ENCODE peak calls at places on chromosomes 12 and 14, in nine cellular contexts. J is upper lobe of right lung, O is astrocyte of the hippocampus, R is GM04504, U is body of pancreas, D is lung, Z is DMS153, G is H7, L is HS-27A. S is an unnamed sample.

GRCh38 chr12:52018448-52019122 is 11.8 kb downstream of the TAMALIN start:
- DNase-seq in J (no peak), D (no peak), L (no peak), Z (peak), R (no peak), U (no peak), G (no peak), O (no peak), S (no peak)

GRCh38 chr12:25276199-25276937 is 25.6 kb upstream of the KRAS start:
- DNase-seq in Z (peak), D (peak), O (peak), R (peak), U (peak), G (no peak), L (peak), J (no peak), S (peak)

GRCh38 chr14:28101992-28102391 is 664.6 kb upstream of the FOXG1 start:
- DNase-seq in J (no peak), G (no peak), O (peak), D (no peak), U (peak), Z (peak), L (no peak), R (no peak), S (no peak)

GRCh38 chr12:96981053-96981452 is 74.0 kb downstream of the NEDD1 start:
- DNase-seq in O (peak), G (no peak), J (no peak), U (no peak), R (peak), L (peak), Z (no peak), D (no peak), S (peak)

GRCh38 chr12:107399061-107399460 is 286.5 kb upstream of the PWP1 start:
- DNase-seq in L (no peak), J (no peak), G (no peak), O (peak), R (no peak), D (no peak), U (no peak), Z (no peak), S (no peak)

GRCh38 chr14:44966601-44967336 is 4.8 kb downstream of the TOGARAM1 start:
- DNase-seq in O (no peak), Z (no peak), R (no peak), L (no peak), U (no peak), G (no peak), D (no peak), J (no peak), S (no peak)

GRCh38 chr12:51887476-51888315 is at the start of gene ANKRD33:
- DNase-seq in D (no peak), G (peak), U (peak), L (no peak), O (peak), Z (no peak), R (no peak), J (peak), S (no peak)

GRCh38 chr14:29846339-29847129 is 81.1 kb downstream of the PRKD1 start:
- DNase-seq in G (no peak), U (peak), D (no peak), J (no peak), L (no peak), Z (peak), R (no peak), O (peak), S (peak)

GRCh38 chr12:122835693-122836026 is 403 bp downstream of the HIP1R start:
- DNase-seq in G (peak), L (no peak), O (no peak), D (no peak), Z (no peak), U (peak), R (no peak), J (no peak), S (no peak)

GRCh38 chr12:45049912-45050318 is 984 bp downstream of the DBX2 start:
- DNase-seq in D (no peak), U (no peak), G (no peak), O (no peak), L (no peak), R (no peak), Z (no peak), J (no peak), S (no peak)

GRCh38 chr12:71426648-71427047 is 12.9 kb upstream of the LGR5 start:
- DNase-seq in L (no peak), Z (no peak), D (no peak), O (no peak), U (no peak), J (no peak), R (no peak), G (no peak), S (no peak)

GRCh38 chr12:118061876-118062791 is 1.2 kb upstream of the WSB2 start:
- DNase-seq in O (peak), L (no peak), U (peak), Z (peak), D (peak), J (peak), G (peak), R (no peak), S (no peak)

GRCh38 chr12:113456761-113457160 is 14.9 kb downstream of the LHX5 start:
- DNase-seq in R (no peak), G (no peak), U (no peak), L (no peak), Z (peak), O (no peak), J (no peak), D (no peak), S (no peak)

GRCh38 chr12:8078400-8078799 is 3.7 kb upstream of the NECAP1 start:
- DNase-seq in D (no peak), O (peak), R (no peak), G (peak), U (peak), J (no peak), L (peak), Z (no peak), S (peak)

GRCh38 chr12:49655595-49656236 is 32.4 kb downstream of the PRPF40B start:
- DNase-seq in Z (no peak), O (no peak), D (no peak), U (no peak), J (no peak), R (no peak), L (no peak), G (no peak), S (no peak)

GRCh38 chr14:62736426-62737043 is 308.7 kb downstream of the KCNH5 start:
- DNase-seq in U (no peak), L (no peak), D (no peak), Z (no peak), G (no peak), J (no peak), R (no peak), O (no peak), S (no peak)

GRCh38 chr12:132359971-132360370 is 30.6 kb upstream of the GALNT9 start:
- DNase-seq in U (no peak), R (no peak), G (no peak), L (no peak), J (peak), Z (no peak), D (no peak), O (no peak), S (no peak)

GRCh38 chr12:74782086-74782485 is 244.5 kb downstream of the ATXN7L3B start:
- DNase-seq in D (no peak), G (no peak), L (no peak), R (no peak), O (no peak), U (no peak), J (no peak), Z (no peak), S (no peak)

GRCh38 chr14:50257728-50258127 is 26.4 kb upstream of the SOS2 start:
- DNase-seq in O (no peak), R (no peak), U (no peak), D (no peak), J (no peak), G (no peak), Z (no peak), L (no peak), S (no peak)

GRCh38 chr12:59626382-59626781 is 30.6 kb downstream of the SLC16A7 start:
- DNase-seq in R (peak), D (no peak), U (no peak), Z (no peak), L (no peak), G (no peak), O (no peak), J (no peak), S (no peak)

GRCh38 chr14:45868863-45869262 is 615.9 kb upstream of the MIS18BP1 start:
- DNase-seq in G (no peak), L (no peak), U (no peak), J (no peak), Z (no peak), O (no peak), R (no peak), D (no peak), S (no peak)

GRCh38 chr12:124391340-124392261 is 96.7 kb downstream of the RFLNA start:
- DNase-seq in Z (peak), U (peak), J (peak), G (peak), O (peak), R (no peak), D (peak), L (no peak), S (no peak)

GRCh38 chr12:93234641-93235040 is 143.1 kb upstream of the NUDT4 start:
- DNase-seq in J (no peak), U (peak), D (no peak), R (no peak), Z (peak), G (no peak), O (no peak), L (no peak), S (no peak)

GRCh38 chr12:123095074-123095694 is 55.7 kb downstream of the PITPNM2 start:
- DNase-seq in G (no peak), L (no peak), D (no peak), Z (no peak), U (no peak), R (no peak), J (no peak), O (no peak), S (no peak)

GRCh38 chr12:988616-989015 is 2.4 kb upstream of the ERC1 start:
- DNase-seq in R (no peak), U (no peak), J (no peak), L (peak), D (no peak), G (no peak), O (no peak), Z (no peak), S (no peak)

GRCh38 chr12:2624543-2625266 is 170.1 kb upstream of the FKBP4 start:
- DNase-seq in R (no peak), L (no peak), U (no peak), J (no peak), G (peak), D (no peak), O (peak), Z (no peak), S (no peak)

GRCh38 chr12:89566615-89567014 is 40.8 kb upstream of the POC1B start:
- DNase-seq in U (no peak), Z (no peak), G (no peak), O (no peak), R (no peak), J (no peak), L (no peak), D (no peak), S (no peak)

GRCh38 chr12:14394317-14395058 is 29.0 kb downstream of the ATF7IP start:
- DNase-seq in D (no peak), G (peak), J (no peak), Z (peak), L (no peak), R (no peak), O (peak), U (peak), S (peak)

S was measured in AG04450.